ENCODE peak calls at places on chromosomes 7 and 10, in five cellular contexts. E is AG10803, Z is Peyer's patch, I is WTC11, T is breast epithelium. M is an unnamed sample.

GRCh38 chr10:128073880-128074279 is 52.3 kb downstream of the MKI67 start:
- DNase-seq in E (no peak), Z (no peak), I (no peak), T (no peak), M (no peak)

GRCh38 chr10:98254234-98254858 is 13.6 kb downstream of the LOXL4 start:
- DNase-seq in E (no peak), Z (no peak), I (no peak), T (no peak), M (peak)

GRCh38 chr7:27793780-27794179 is 53.8 kb downstream of the TAX1BP1 start:
- DNase-seq in E (no peak), Z (no peak), I (no peak), T (no peak), M (no peak)

GRCh38 chr10:94602729-94603515 is 57.3 kb downstream of the HELLS start:
- DNase-seq in E (no peak), Z (no peak), I (no peak), T (no peak), M (no peak)

GRCh38 chr7:106047146-106047545 is 65.0 kb downstream of the SYPL1 start:
- DNase-seq in E (no peak), Z (no peak), I (no peak), T (no peak), M (no peak)

GRCh38 chr10:18378766-18379165 is 238.5 kb downstream of the CACNB2 start:
- DNase-seq in E (no peak), Z (no peak), I (no peak), T (no peak), M (no peak)

GRCh38 chr7:116311816-116312471 is 101.6 kb downstream of the TES start:
- DNase-seq in E (no peak), Z (no peak), I (no peak), T (no peak), M (no peak)

GRCh38 chr7:41420421-41420820 is 282.5 kb downstream of the INHBA start:
- DNase-seq in E (peak), Z (no peak), I (no peak), T (no peak), M (no peak)

GRCh38 chr7:70072220-70072619 is 473.9 kb downstream of the AUTS2 start:
- DNase-seq in E (peak), Z (no peak), I (no peak), T (no peak), M (no peak)

GRCh38 chr10:92920866-92921265 is 72.5 kb downstream of the EXOC6 start:
- DNase-seq in E (no peak), Z (no peak), I (no peak), T (no peak), M (no peak)
- TF ChIP-seq CTCF in E (no peak), Z (no peak), I (no peak), T (no peak), M (no peak)

GRCh38 chr10:123141791-123142700 is 5.9 kb upstream of the HMX2 start:
- DNase-seq in E (no peak), Z (no peak), I (peak), T (no peak), M (peak)
- TF ChIP-seq CTCF in E (no peak), Z (no peak), I (no peak), T (no peak), M (no peak)

GRCh38 chr7:108525985-108526767 is at the start of gene PNPLA8:
- DNase-seq in E (peak), Z (peak), I (peak), T (peak), M (peak)
- TF ChIP-seq CTCF in E (no peak), Z (peak), I (no peak), T (peak), M (no peak)

GRCh38 chr7:100689230-100690135 is 4.6 kb downstream of the GIGYF1 start:
- DNase-seq in E (no peak), Z (peak), I (no peak), T (no peak), M (peak)
- TF ChIP-seq CTCF in E (no peak), Z (no peak), I (no peak), T (no peak), M (no peak)

GRCh38 chr7:102464577-102465280 is at the start of the genes ALKBH4 and LRWD1:
- DNase-seq in E (peak), Z (peak), I (peak), T (peak), M (peak)
- TF ChIP-seq CTCF in E (no peak), Z (peak), I (no peak), T (no peak), M (peak)

DNA sequence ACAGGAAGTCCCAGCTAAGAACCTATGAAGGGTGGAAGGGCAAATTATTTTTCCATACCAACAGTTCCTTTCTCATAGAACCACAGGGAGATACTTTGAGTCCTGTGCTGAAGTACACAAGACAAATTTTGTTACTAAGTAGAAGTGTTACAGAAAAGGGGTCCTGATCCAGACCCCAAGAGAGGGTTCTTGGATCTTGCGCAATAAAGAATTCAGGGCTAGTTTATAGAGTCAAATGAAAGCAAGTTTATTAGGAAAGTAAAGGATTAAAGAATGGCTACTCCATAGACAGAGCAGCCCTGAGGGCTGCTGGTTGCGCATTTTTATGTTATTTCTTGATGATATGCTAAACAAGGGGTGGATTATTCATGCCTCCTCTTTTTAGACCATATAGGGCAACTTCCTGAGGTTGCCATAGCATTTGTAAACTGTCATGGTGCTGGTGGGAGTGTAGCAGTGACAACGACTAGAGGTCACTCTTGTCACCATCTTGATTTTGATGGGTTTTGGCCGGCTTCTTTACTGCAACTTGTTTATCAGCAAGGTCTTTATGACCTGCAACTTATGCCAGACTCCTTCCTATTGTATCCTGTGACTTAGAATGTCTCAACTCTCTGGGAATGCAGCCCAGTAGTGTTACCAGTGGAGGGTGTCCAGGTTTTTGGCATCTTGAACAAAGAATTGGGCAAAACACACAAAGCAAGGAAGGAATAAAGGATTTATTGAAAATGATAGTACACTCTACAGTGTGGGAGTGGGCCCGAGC is 409.4 kb downstream of the SH2D4B start:
- DNase-seq in E (no peak), Z (no peak), I (no peak), T (no peak), M (no peak)
- TF ChIP-seq CTCF in E (no peak), Z (no peak), I (no peak), T (no peak), M (no peak)

DNA sequence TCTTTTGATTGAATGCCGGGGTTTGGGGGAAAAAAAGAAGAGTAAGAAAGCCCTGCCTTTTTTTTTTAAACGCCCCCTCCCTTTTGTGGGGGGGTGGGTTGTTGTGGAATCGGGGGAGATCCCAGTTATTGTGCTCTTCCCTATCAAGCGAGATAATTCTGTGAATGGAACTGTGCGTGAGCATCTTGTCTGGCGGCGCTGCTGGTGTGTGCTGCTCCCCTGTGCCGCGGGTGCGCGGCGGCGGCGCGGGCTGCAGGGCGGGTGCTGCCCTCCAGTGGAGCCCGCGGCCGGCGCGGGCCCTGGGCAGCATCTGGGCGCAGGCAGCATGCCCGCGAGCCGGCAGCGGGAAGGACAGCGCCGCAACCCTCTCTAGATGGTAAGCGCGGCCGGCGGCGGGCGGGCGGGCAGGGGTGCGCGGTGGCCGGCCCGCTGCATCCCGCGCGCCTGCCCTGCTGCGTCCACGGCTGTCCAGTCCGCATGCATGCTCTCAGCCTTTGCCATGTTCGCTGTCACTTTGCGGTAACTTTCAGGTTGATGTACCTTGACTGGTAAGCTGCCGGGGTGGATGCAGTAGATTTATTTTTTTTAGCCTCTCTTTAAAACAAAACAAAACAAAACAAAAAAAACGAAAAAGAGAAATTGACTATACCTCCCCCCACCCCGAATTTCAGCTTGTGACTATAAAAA is 176.6 kb downstream of the TCF7L2 start:
- DNase-seq in E (peak), Z (peak), I (peak), T (peak), M (peak)
- TF ChIP-seq CTCF in E (peak), Z (peak), I (peak), T (no peak), M (peak)

GRCh38 chr7:22909958-22910357 is 87.3 kb upstream of the TOMM7 start:
- DNase-seq in E (no peak), Z (no peak), I (no peak), T (no peak), M (no peak)
- TF ChIP-seq CTCF in E (no peak), Z (no peak), I (no peak), T (no peak), M (no peak)